ENCODE peak calls at places on chromosomes 13 and 19, in six cellular contexts. One of them, this sample, is unnamed.

GRCh38 chr13:21137696-21138095 is 38.7 kb downstream of the SKA3 start:
- DNase-seq in H1: no peak
- DNase-seq in HCT116: peak
- DNase-seq in SK-N-SH: no peak
- DNase-seq in K562: no peak
- DNase-seq in GM12878: no peak
- DNase-seq in this sample: no peak

GRCh38 chr19:48558018-48558684 is 6.2 kb downstream of the SULT2B1 start:
- DNase-seq in H1: no peak
- DNase-seq in HCT116: peak
- DNase-seq in SK-N-SH: no peak
- DNase-seq in K562: peak
- DNase-seq in GM12878: no peak
- DNase-seq in this sample: no peak

GRCh38 chr19:8196271-8196908 is 12.8 kb upstream of the CERS4 start:
- DNase-seq in H1: no peak
- DNase-seq in HCT116: no peak
- DNase-seq in SK-N-SH: no peak
- DNase-seq in K562: no peak
- DNase-seq in GM12878: peak
- DNase-seq in this sample: no peak

GRCh38 chr19:7213628-7214328 is 80.4 kb downstream of the INSR start:
- DNase-seq in H1: no peak
- DNase-seq in HCT116: no peak
- DNase-seq in SK-N-SH: no peak
- DNase-seq in K562: no peak
- DNase-seq in GM12878: no peak
- DNase-seq in this sample: no peak

GRCh38 chr13:32059511-32059984 is 28.0 kb downstream of the FRY start:
- DNase-seq in H1: no peak
- DNase-seq in HCT116: no peak
- DNase-seq in SK-N-SH: no peak
- DNase-seq in K562: no peak
- DNase-seq in GM12878: no peak
- DNase-seq in this sample: no peak

GRCh38 chr19:40246292-40247073 is 20.0 kb upstream of the CCNP start:
- DNase-seq in H1: no peak
- DNase-seq in HCT116: no peak
- DNase-seq in SK-N-SH: peak
- DNase-seq in K562: no peak
- DNase-seq in GM12878: no peak
- DNase-seq in this sample: no peak

GRCh38 chr19:8307400-8307964 is 676 bp downstream of the CD320 start:
- DNase-seq in H1: no peak
- DNase-seq in HCT116: no peak
- DNase-seq in SK-N-SH: peak
- DNase-seq in K562: no peak
- DNase-seq in GM12878: no peak
- DNase-seq in this sample: no peak

GRCh38 chr19:36009220-36009619 is 607 bp upstream of the SYNE4 start:
- DNase-seq in H1: peak
- DNase-seq in HCT116: no peak
- DNase-seq in SK-N-SH: peak
- DNase-seq in K562: no peak
- DNase-seq in GM12878: no peak
- DNase-seq in this sample: peak

GRCh38 chr19:15673176-15673654 is 328 bp downstream of the CYP4F12 start:
- DNase-seq in H1: no peak
- DNase-seq in HCT116: no peak
- DNase-seq in SK-N-SH: no peak
- DNase-seq in K562: no peak
- DNase-seq in GM12878: no peak
- DNase-seq in this sample: no peak

GRCh38 chr19:1624458-1624857 is 19.2 kb upstream of the UQCR11 start:
- DNase-seq in H1: peak
- DNase-seq in HCT116: peak
- DNase-seq in SK-N-SH: peak
- DNase-seq in K562: peak
- DNase-seq in GM12878: no peak
- DNase-seq in this sample: peak

GRCh38 chr13:49859568-49859967 is 67.1 kb upstream of the KPNA3 start:
- DNase-seq in H1: no peak
- DNase-seq in HCT116: peak
- DNase-seq in SK-N-SH: no peak
- DNase-seq in K562: no peak
- DNase-seq in GM12878: no peak
- DNase-seq in this sample: peak

GRCh38 chr13:110907951-110908898 is 6.6 kb downstream of the ANKRD10 start:
- DNase-seq in H1: no peak
- DNase-seq in HCT116: peak
- DNase-seq in SK-N-SH: no peak
- DNase-seq in K562: no peak
- DNase-seq in GM12878: no peak
- DNase-seq in this sample: no peak

GRCh38 chr13:36750461-36750860 is 68.6 kb upstream of the RFXAP start:
- DNase-seq in H1: no peak
- DNase-seq in HCT116: no peak
- DNase-seq in SK-N-SH: no peak
- DNase-seq in K562: no peak
- DNase-seq in GM12878: no peak
- DNase-seq in this sample: no peak

GRCh38 chr19:16582486-16583261 is 10.5 kb upstream of the SLC35E1 start:
- DNase-seq in H1: no peak
- DNase-seq in HCT116: no peak
- DNase-seq in SK-N-SH: peak
- DNase-seq in K562: no peak
- DNase-seq in GM12878: no peak
- DNase-seq in this sample: no peak

GRCh38 chr13:70108276-70108845 is at the start of gene KLHL1:
- DNase-seq in H1: no peak
- DNase-seq in HCT116: no peak
- DNase-seq in SK-N-SH: peak
- DNase-seq in K562: no peak
- DNase-seq in GM12878: no peak
- DNase-seq in this sample: no peak

GRCh38 chr13:109274188-109274821 is 512.1 kb downstream of the IRS2 start:
- DNase-seq in H1: no peak
- DNase-seq in HCT116: no peak
- DNase-seq in SK-N-SH: no peak
- DNase-seq in K562: no peak
- DNase-seq in GM12878: no peak
- DNase-seq in this sample: no peak

GRCh38 chr19:32397736-32398135 is 7.8 kb upstream of the DPY19L3 start:
- DNase-seq in H1: no peak
- DNase-seq in HCT116: no peak
- DNase-seq in SK-N-SH: no peak
- DNase-seq in K562: no peak
- DNase-seq in GM12878: no peak
- DNase-seq in this sample: no peak

GRCh38 chr13:26616126-26616525 is 58.6 kb downstream of the WASF3 start:
- DNase-seq in H1: no peak
- DNase-seq in HCT116: no peak
- DNase-seq in SK-N-SH: no peak
- DNase-seq in K562: no peak
- DNase-seq in GM12878: no peak
- DNase-seq in this sample: no peak

GRCh38 chr19:17832443-17833208 is 11.3 kb upstream of the INSL3 start:
- DNase-seq in H1: no peak
- DNase-seq in HCT116: no peak
- DNase-seq in SK-N-SH: no peak
- DNase-seq in K562: no peak
- DNase-seq in GM12878: no peak
- DNase-seq in this sample: no peak

GRCh38 chr13:89401209-89401810 is 1730.1 kb downstream of the SLITRK5 start:
- DNase-seq in H1: no peak
- DNase-seq in HCT116: no peak
- DNase-seq in SK-N-SH: no peak
- DNase-seq in K562: no peak
- DNase-seq in GM12878: no peak
- DNase-seq in this sample: no peak

GRCh38 chr13:75402787-75403186 is 79.2 kb downstream of the TBC1D4 start:
- DNase-seq in H1: no peak
- DNase-seq in HCT116: no peak
- DNase-seq in SK-N-SH: peak
- DNase-seq in K562: no peak
- DNase-seq in GM12878: no peak
- DNase-seq in this sample: no peak

GRCh38 chr19:29524201-29524911 is 1.4 kb upstream of the VSTM2B start:
- DNase-seq in H1: no peak
- DNase-seq in HCT116: no peak
- DNase-seq in SK-N-SH: no peak
- DNase-seq in K562: no peak
- DNase-seq in GM12878: no peak
- DNase-seq in this sample: no peak

GRCh38 chr13:100660761-100661160 is 13.8 kb downstream of the TMTC4 start:
- DNase-seq in H1: no peak
- DNase-seq in HCT116: no peak
- DNase-seq in SK-N-SH: no peak
- DNase-seq in K562: no peak
- DNase-seq in GM12878: no peak
- DNase-seq in this sample: no peak

GRCh38 chr19:48664476-48664875 is 8.3 kb downstream of the NTN5 start:
- DNase-seq in H1: no peak
- DNase-seq in HCT116: no peak
- DNase-seq in SK-N-SH: no peak
- DNase-seq in K562: no peak
- DNase-seq in GM12878: no peak
- DNase-seq in this sample: no peak

GRCh38 chr13:45107539-45107938 is 12.8 kb upstream of the GTF2F2 start:
- DNase-seq in H1: no peak
- DNase-seq in HCT116: no peak
- DNase-seq in SK-N-SH: no peak
- DNase-seq in K562: no peak
- DNase-seq in GM12878: no peak
- DNase-seq in this sample: no peak

GRCh38 chr19:13299838-13300237 is 149.6 kb downstream of the IER2 start:
- DNase-seq in H1: no peak
- DNase-seq in HCT116: no peak
- DNase-seq in SK-N-SH: no peak
- DNase-seq in K562: no peak
- DNase-seq in GM12878: no peak
- DNase-seq in this sample: peak

GRCh38 chr19:4164262-4164661 is 10.8 kb downstream of the CREB3L3 start:
- DNase-seq in H1: no peak
- DNase-seq in HCT116: no peak
- DNase-seq in SK-N-SH: no peak
- DNase-seq in K562: no peak
- DNase-seq in GM12878: no peak
- DNase-seq in this sample: no peak
- TF ChIP-seq JUND in H1: no peak
- TF ChIP-seq JUND in HCT116: no peak
- TF ChIP-seq JUND in SK-N-SH: no peak
- TF ChIP-seq JUND in K562: no peak
- TF ChIP-seq JUND in GM12878: no peak
- TF ChIP-seq JUND in this sample: no peak

DNA sequence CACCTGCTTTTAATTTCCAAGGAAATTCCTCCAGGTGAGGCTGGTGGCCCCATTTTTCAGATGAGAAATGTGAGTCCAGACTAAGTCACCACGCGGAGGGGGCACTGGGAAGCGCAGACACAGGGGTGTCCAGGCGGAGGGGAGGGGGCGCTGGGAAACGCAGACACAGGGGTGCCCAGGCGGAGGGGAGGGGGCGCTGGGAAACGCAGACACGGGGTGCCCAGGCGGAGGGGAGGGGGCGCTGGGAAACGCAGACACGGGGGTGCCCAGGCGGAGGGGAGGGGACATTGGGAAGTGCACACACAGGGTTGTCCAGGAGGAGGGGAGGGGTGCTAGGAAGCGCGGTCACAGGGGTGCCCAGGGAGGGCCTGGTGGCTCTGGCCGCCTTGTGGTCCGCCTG is 3.5 kb downstream of the GRK1 start:
- DNase-seq in H1: no peak
- DNase-seq in HCT116: no peak
- DNase-seq in SK-N-SH: no peak
- DNase-seq in K562: no peak
- DNase-seq in GM12878: no peak
- DNase-seq in this sample: no peak
- TF ChIP-seq JUND in H1: no peak
- TF ChIP-seq JUND in HCT116: no peak
- TF ChIP-seq JUND in SK-N-SH: no peak
- TF ChIP-seq JUND in K562: no peak
- TF ChIP-seq JUND in GM12878: no peak
- TF ChIP-seq JUND in this sample: no peak

GRCh38 chr19:3593156-3593555 is 7.9 kb downstream of the GIPC3 start:
- DNase-seq in H1: peak
- DNase-seq in HCT116: no peak
- DNase-seq in SK-N-SH: no peak
- DNase-seq in K562: no peak
- DNase-seq in GM12878: no peak
- DNase-seq in this sample: no peak

GRCh38 chr19:3589949-3590348 is 4.7 kb downstream of the GIPC3 start:
- DNase-seq in H1: no peak
- DNase-seq in HCT116: no peak
- DNase-seq in SK-N-SH: no peak
- DNase-seq in K562: no peak
- DNase-seq in GM12878: no peak
- DNase-seq in this sample: no peak

GRCh38 chr19:3589439-3589838 is 4.2 kb downstream of the GIPC3 start:
- DNase-seq in H1: no peak
- DNase-seq in HCT116: no peak
- DNase-seq in SK-N-SH: no peak
- DNase-seq in K562: no peak
- DNase-seq in GM12878: no peak
- DNase-seq in this sample: no peak

GRCh38 chr19:3591876-3592613 is 6.8 kb downstream of the GIPC3 start:
- DNase-seq in H1: no peak
- DNase-seq in HCT116: no peak
- DNase-seq in SK-N-SH: no peak
- DNase-seq in K562: no peak
- DNase-seq in GM12878: no peak
- DNase-seq in this sample: no peak

DNA sequence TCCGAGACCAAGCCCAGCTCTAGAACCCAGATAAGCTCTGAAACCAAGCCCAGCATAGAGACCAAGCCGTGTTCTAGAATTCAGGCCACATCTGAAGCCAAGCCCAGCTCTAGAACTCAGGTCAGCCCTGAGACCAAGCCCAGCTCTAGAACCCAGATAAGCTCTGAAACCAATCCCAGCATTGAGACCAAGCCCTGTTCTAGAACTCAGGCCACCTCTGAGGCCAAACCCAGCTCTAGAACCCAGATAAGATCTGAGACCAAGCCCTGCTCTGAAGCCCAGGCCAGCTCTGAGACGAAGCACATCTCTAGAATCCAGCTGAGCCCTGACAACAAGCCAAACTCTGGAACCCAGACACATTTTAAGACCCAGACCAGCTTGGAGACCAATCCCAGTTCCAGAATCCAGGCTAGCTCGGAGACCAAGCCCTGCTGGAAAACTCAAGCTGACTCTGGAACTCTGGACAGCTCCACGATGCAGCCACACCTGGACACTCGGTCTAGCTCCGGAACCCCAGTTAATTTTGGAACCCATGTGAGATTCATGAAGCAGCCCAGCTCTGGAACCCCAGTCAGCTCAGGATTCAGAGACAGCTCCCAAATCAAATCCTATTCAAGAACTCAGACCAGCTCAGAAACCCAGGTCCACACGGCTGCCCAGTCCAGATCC is 5.8 kb downstream of the GIPC3 start:
- DNase-seq in H1: no peak
- DNase-seq in HCT116: no peak
- DNase-seq in SK-N-SH: no peak
- DNase-seq in K562: no peak
- DNase-seq in GM12878: no peak
- DNase-seq in this sample: no peak
- TF ChIP-seq JUND in H1: no peak
- TF ChIP-seq JUND in HCT116: no peak
- TF ChIP-seq JUND in SK-N-SH: no peak
- TF ChIP-seq JUND in K562: no peak
- TF ChIP-seq JUND in GM12878: no peak
- TF ChIP-seq JUND in this sample: no peak

GRCh38 chr13:74111901-74112824 is 22.0 kb downstream of the KLF12 start:
- DNase-seq in H1: no peak
- DNase-seq in HCT116: no peak
- DNase-seq in SK-N-SH: no peak
- DNase-seq in K562: no peak
- DNase-seq in GM12878: no peak
- DNase-seq in this sample: no peak
- TF ChIP-seq JUND in H1: no peak
- TF ChIP-seq JUND in HCT116: no peak
- TF ChIP-seq JUND in SK-N-SH: no peak
- TF ChIP-seq JUND in K562: no peak
- TF ChIP-seq JUND in GM12878: no peak
- TF ChIP-seq JUND in this sample: no peak